ENCODE peak calls at places on chromosomes 6 and 20, in five cellular contexts. B is HCT116, T is upper lobe of left lung, D is GM23338, H is K562. Q is an unnamed sample. For H3K36me3, the result is how much of the 10 kb centered on the place peaks cover.

GRCh38 chr6:105382477-105382876 is 20.4 kb downstream of the PREP start:
- ATAC-seq in B (no peak), T (no peak), D (no peak), H (no peak), Q (no peak)

GRCh38 chr6:37917568-37917967 is 98.0 kb downstream of the ZFAND3 start:
- ATAC-seq in D (no peak), B (no peak), H (no peak), T (no peak), Q (no peak)

GRCh38 chr6:134345780-134346179 is 27.9 kb upstream of the SGK1 start:
- ATAC-seq in T (peak), D (no peak), B (no peak), H (no peak), Q (no peak)

GRCh38 chr20:48818481-48818987 is 9.3 kb downstream of the PREX1 start:
- ATAC-seq in D (no peak), H (no peak), T (no peak), B (no peak), Q (no peak)

GRCh38 chr6:110468696-110469095 is 7.7 kb downstream of the SLC22A16 start:
- ATAC-seq in B (peak), T (no peak), H (no peak), D (peak), Q (no peak)

GRCh38 chr6:33590531-33591198 is 10.6 kb upstream of the BAK1 start:
- ATAC-seq in H (peak), B (peak), D (peak), T (peak), Q (no peak)

GRCh38 chr20:49399329-49399728 is 83.1 kb downstream of the KCNB1 start:
- ATAC-seq in B (no peak), H (no peak), D (no peak), T (no peak), Q (peak)

GRCh38 chr6:46262928-46263708 is 92.3 kb upstream of the ENPP5 start:
- ATAC-seq in D (no peak), B (no peak), H (no peak), T (no peak), Q (no peak)

GRCh38 chr6:5679696-5680494 is 326.8 kb downstream of the NRN1 start:
- ATAC-seq in D (peak), T (no peak), B (no peak), H (no peak), Q (no peak)

GRCh38 chr6:157724960-157725741 is 97.9 kb upstream of the SNX9 start:
- ATAC-seq in D (no peak), H (no peak), T (no peak), B (no peak), Q (no peak)

GRCh38 chr6:39430968-39431523 is 108.5 kb upstream of the KCNK16 start:
- ATAC-seq in B (peak), T (peak), D (peak), H (peak), Q (peak)

GRCh38 chr20:24619212-24619611 is 149.8 kb downstream of the SYNDIG1 start:
- ATAC-seq in B (no peak), H (no peak), D (no peak), T (no peak), Q (no peak)

GRCh38 chr6:117829594-117830319 is 77.3 kb upstream of the SLC35F1 start:
- ATAC-seq in B (peak), T (no peak), D (peak), H (peak), Q (no peak)

GRCh38 chr6:33822575-33823395 is 19.0 kb upstream of the MLN start:
- ATAC-seq in T (no peak), H (peak), B (peak), D (peak), Q (no peak)

GRCh38 chr6:168534265-168534664 is 93.3 kb downstream of the SMOC2 start:
- ATAC-seq in D (no peak), T (no peak), H (no peak), B (no peak), Q (no peak)

GRCh38 chr6:41964201-41964887 is 22.7 kb upstream of the CCND3 start:
- ATAC-seq in B (no peak), T (no peak), D (peak), H (no peak), Q (no peak)

GRCh38 chr20:19758888-19759331 is 852 bp downstream of the RIN2 start:
- ATAC-seq in T (peak), D (peak), B (no peak), H (no peak), Q (peak)

GRCh38 chr6:14705841-14706377 is 540.0 kb upstream of the JARID2 start:
- ATAC-seq in T (no peak), B (no peak), H (no peak), D (no peak), Q (no peak)

GRCh38 chr20:39029324-39029820 is 67.2 kb downstream of the DHX35 start:
- ATAC-seq in T (no peak), B (no peak), D (no peak), H (no peak), Q (no peak)

GRCh38 chr6:116059713-116060571 is 749 bp downstream of the FRK start:
- ATAC-seq in H (peak), B (peak), D (no peak), T (peak), Q (peak)

GRCh38 chr6:37691904-37692806 is 5.5 kb downstream of the MDGA1 start:
- ATAC-seq in D (peak), B (peak), T (peak), H (peak), Q (peak)

GRCh38 chr20:61436674-61437279 is 184.7 kb downstream of the CDH4 start:
- ATAC-seq in B (no peak), D (peak), H (no peak), T (no peak), Q (no peak)

GRCh38 chr6:156017838-156018237 is 562.2 kb upstream of the NOX3 start:
- ATAC-seq in H (no peak), B (no peak), T (no peak), D (no peak), Q (no peak)

DNA sequence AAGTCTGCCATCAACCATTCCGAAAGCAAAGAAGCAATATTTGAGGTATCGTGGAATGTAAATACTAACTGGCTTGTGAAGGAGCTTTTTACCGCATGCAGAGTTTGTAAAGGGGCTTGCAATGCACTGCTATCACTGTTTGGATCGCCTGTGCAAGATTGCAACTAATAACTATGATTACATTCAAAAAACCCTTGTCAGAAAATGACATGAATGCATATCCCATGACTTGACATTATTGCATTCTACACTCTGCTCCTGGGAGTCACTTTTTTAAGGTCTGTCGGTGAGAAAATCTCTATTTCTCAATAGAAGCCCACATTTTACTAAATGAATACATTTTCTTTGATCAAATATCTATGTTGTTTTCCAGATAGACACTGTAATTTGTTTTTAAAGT is 335.4 kb upstream of the SPTLC3 start:
- ATAC-seq in D (no peak), B (no peak), T (no peak), H (no peak), Q (no peak)
- H3K36me3 ChIP-seq in D (under half), B (under half), T (under half), H (under half), Q (under half)

GRCh38 chr20:36482044-36482473 is 59.3 kb upstream of the MYL9 start:
- ATAC-seq in D (no peak), B (no peak), T (peak), H (peak), Q (peak)

GRCh38 chr20:36480456-36481048 is 60.8 kb upstream of the MYL9 start:
- ATAC-seq in D (no peak), B (no peak), T (no peak), H (no peak), Q (no peak)

GRCh38 chr20:36481380-36482043 is 59.8 kb upstream of the MYL9 start:
- ATAC-seq in D (peak), B (peak), H (peak), T (no peak), Q (no peak)

GRCh38 chr20:36478137-36478905 is 63.0 kb upstream of the MYL9 start:
- ATAC-seq in D (no peak), H (peak), B (peak), T (no peak), Q (no peak)

DNA sequence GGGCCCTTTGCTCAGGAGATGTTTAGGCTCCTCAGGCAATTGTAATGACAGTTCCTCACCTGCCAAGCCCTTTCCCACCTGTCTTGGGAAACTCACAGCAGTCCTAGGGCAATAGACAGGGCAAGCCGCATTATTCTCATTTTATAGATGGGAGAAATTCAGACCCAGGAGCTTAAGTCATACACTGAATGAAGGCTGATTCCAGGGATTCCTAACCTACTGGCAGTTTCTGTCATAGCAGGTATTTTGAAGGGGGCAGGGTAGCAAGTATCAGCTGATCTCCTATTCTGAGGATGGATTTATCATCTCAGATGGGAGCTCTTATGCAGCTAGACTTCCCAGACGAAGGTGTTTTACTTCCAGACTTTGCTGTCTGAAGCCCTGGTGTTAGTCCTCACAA is 61.4 kb upstream of the MYL9 start:
- ATAC-seq in B (peak), D (peak), H (peak), T (no peak), Q (no peak)
- TF ChIP-seq CTCF in B (no peak), D (no peak), H (no peak), T (no peak), Q (no peak)

GRCh38 chr6:44251576-44252524 is 4.9 kb downstream of the HSP90AB1 start:
- ATAC-seq in D (no peak), H (no peak), B (no peak), T (no peak), Q (no peak)

GRCh38 chr6:44250718-44251123 is 3.8 kb downstream of the HSP90AB1 start:
- ATAC-seq in H (no peak), D (no peak), B (no peak), T (no peak), Q (no peak)

GRCh38 chr6:44248579-44248978 is 1.7 kb downstream of the HSP90AB1 start:
- ATAC-seq in T (no peak), B (no peak), D (no peak), H (no peak), Q (no peak)

GRCh38 chr6:44249082-44249748 is 2.3 kb downstream of the HSP90AB1 start:
- ATAC-seq in H (no peak), T (no peak), B (no peak), D (no peak), Q (no peak)

DNA sequence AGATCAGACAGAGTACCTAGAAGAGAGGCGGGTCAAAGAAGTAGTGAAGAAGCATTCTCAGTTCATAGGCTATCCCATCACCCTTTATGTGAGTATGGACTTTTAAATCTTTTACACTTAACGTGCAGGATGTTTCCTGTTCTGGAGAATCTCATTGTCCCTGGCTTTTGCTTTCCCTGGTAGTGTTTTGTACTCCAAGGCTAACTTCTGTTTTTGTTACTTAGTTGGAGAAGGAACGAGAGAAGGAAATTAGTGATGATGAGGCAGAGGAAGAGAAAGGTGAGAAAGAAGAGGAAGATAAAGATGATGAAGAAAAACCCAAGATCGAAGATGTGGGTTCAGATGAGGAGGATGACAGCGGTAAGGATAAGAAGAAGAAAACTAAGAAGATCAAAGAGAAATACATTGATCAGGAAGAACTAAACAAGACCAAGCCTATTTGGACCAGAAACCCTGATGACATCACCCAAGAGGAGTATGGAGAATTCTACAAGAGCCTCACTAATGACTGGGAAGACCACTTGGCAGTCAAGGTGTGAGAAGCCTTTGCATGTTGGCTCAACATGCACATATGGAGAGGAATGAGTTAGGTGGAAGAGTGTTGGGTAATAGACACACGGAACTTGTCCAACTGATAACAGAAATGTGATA is 3.3 kb downstream of the HSP90AB1 start:
- ATAC-seq in B (no peak), H (no peak), D (no peak), T (no peak), Q (no peak)
- TF ChIP-seq POLR2AphosphoS5 in B (peak), H (peak), D (peak), T (no peak), Q (no peak)

DNA sequence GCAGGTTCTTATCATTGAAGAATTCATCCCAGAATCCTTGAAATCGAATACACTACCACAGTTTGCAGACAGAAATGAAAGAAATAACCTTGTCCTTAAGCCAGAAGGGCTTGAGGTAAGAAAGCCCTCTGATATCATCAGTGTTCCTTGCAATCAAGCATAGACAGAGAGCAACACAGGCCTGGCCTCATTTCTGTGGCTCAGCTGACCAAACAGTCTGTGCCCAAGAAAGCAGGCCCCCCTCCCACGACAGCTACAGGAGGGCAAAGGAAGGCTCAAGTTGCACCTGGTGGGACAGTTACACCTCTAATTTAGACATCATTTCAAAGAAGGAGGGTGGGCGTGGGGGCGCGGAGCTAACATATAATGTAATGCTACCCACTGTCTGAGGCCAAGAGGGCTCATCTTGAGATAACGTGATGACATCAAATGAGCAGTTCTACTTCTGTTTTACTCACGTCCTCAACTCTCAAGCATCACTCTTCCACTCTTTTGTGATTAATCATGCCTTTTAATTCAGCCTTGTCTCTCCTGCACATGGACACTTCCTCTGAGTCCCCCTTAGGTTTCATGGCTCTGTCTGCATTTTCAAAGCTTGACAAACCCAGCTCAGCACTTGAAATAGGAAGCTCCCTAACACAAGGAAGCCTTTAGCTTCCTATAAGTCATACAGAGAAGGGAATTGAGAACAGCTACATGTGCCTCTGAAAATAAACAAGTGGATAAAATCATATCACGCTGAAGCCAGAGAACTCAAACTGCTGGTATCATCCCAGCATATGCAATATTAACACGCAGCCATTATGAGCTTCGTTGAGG is 21.4 kb downstream of the KIF16B start:
- ATAC-seq in H (no peak), B (no peak), D (no peak), T (no peak), Q (no peak)
- H3K36me3 ChIP-seq in H (under half), B (under half), D (under half), T (under half), Q (under half)

Q was measured in gastroesophageal sphincter.